ENCODE peak calls at places on chromosomes 11 and 22, in five cellular contexts. O is non-pigmented ciliary epithelial cell; E is stimulated activated CD4-positive, alpha-beta T cell treated with anti-CD3 and anti-CD28 coated beads, Interleukin-2, amount 100 ng/mL, for 48 hours; U is neuronal stem cell; Z is lower lobe of right lung. K is an unnamed sample.
A peak's percentile ranks its signal among the peaks of the same experiment; 100 is the strongest.

GRCh38 chr11:18836415-18836814 is 44.8 kb upstream of the PTPN5 start:
- DNase-seq in O (no peak), Z (no peak), U (no peak), E (no peak), K (no peak)

GRCh38 chr11:13772223-13773046 is 104.0 kb downstream of the FAR1 start:
- DNase-seq in U (peak; percentile 71), E (peak; percentile 5), O (peak; percentile 48), Z (no peak), K (peak; percentile 51)

GRCh38 chr22:20571531-20572007 is 64.2 kb downstream of the MED15 start:
- DNase-seq in E (peak; percentile 61), U (peak; percentile 38), Z (no peak), O (no peak), K (peak; percentile 66)

GRCh38 chr11:95318459-95318858 is 87.5 kb upstream of the SESN3 start:
- DNase-seq in U (no peak), E (no peak), Z (no peak), O (no peak), K (no peak)

GRCh38 chr11:40241524-40242037 is 1217.9 kb downstream of the LRRC4C start:
- DNase-seq in Z (no peak), O (no peak), U (no peak), E (no peak), K (no peak)

GRCh38 chr11:14644396-14645246 is 1.0 kb downstream of the PDE3B start:
- DNase-seq in E (peak; percentile 25), Z (peak; percentile 61), O (no peak), U (peak; percentile 43), K (peak; percentile 44)

GRCh38 chr22:19814428-19814827 is 40.2 kb downstream of the GNB1L start:
- DNase-seq in Z (no peak), U (no peak), O (no peak), E (no peak), K (no peak)

GRCh38 chr22:48222742-48223487 is 1460.5 kb downstream of the TBC1D22A start:
- DNase-seq in U (no peak), Z (no peak), E (no peak), O (no peak), K (no peak)

GRCh38 chr22:45226681-45227186 is 14.0 kb downstream of the KIAA0930 start:
- DNase-seq in O (no peak), U (no peak), Z (peak; percentile 85), E (no peak), K (no peak)

GRCh38 chr11:27217948-27218410 is 145.0 kb downstream of the CCDC34 start:
- DNase-seq in Z (no peak), U (no peak), E (no peak), O (no peak), K (no peak)

GRCh38 chr22:42697542-42698013 is 23.1 kb downstream of the A4GALT start:
- DNase-seq in E (no peak), Z (no peak), U (no peak), O (peak; percentile 48), K (no peak)

GRCh38 chr22:46148885-46149492 is 1.3 kb upstream of the PPARA start:
- DNase-seq in Z (no peak), O (no peak), U (no peak), E (no peak), K (no peak)

GRCh38 chr22:24521791-24522245 is 26.7 kb downstream of the UPB1 start:
- DNase-seq in U (peak; percentile 29), Z (peak; percentile 76), O (no peak), E (no peak), K (peak; percentile 38)

GRCh38 chr22:26561756-26562417 is 28.0 kb downstream of the TPST2 start:
- DNase-seq in U (no peak), O (no peak), E (no peak), Z (no peak), K (no peak)

GRCh38 chr11:132258865-132259264 is 888.5 kb downstream of the NTM start:
- DNase-seq in O (no peak), Z (no peak), U (no peak), E (no peak), K (no peak)

GRCh38 chr11:112265659-112266409 is 5.2 kb upstream of the PLET1 start:
- DNase-seq in Z (no peak), O (no peak), E (no peak), U (no peak), K (no peak)

GRCh38 chr22:31829505-31829904 is 75.7 kb downstream of the DEPDC5 start:
- DNase-seq in Z (no peak), O (peak; percentile 90), U (no peak), E (peak; percentile 47), K (no peak)

GRCh38 chr11:134558916-134559616 is 147.0 kb upstream of the B3GAT1 start:
- DNase-seq in U (no peak), O (no peak), Z (no peak), E (no peak), K (no peak)

GRCh38 chr11:117179048-117179999 is 781 bp downstream of the SIDT2 start:
- DNase-seq in O (no peak), E (peak; percentile 23), Z (peak; percentile 64), U (no peak), K (peak; percentile 46)

GRCh38 chr11:106276859-106277436 is 199.5 kb downstream of the AASDHPPT start:
- DNase-seq in U (peak; percentile 5), E (no peak), Z (no peak), O (no peak), K (no peak)

GRCh38 chr11:109033627-109034340 is 368.9 kb downstream of the DDX10 start:
- DNase-seq in U (no peak), Z (no peak), E (no peak), O (peak; percentile 90), K (no peak)

GRCh38 chr11:90434858-90435257 is 212.0 kb upstream of the CHORDC1 start:
- DNase-seq in O (no peak), E (no peak), U (peak; percentile 1), Z (no peak), K (peak; percentile 30)

GRCh38 chr11:95296165-95296564 is 65.2 kb upstream of the SESN3 start:
- DNase-seq in Z (peak; percentile 60), E (no peak), U (no peak), O (no peak), K (no peak)

GRCh38 chr11:65427691-65428577 is 5.3 kb downstream of the NEAT1 start:
- DNase-seq in O (no peak), U (no peak), E (no peak), Z (no peak), K (no peak)

GRCh38 chr11:57547854-57548377 is 10.5 kb downstream of the SMTNL1 start:
- DNase-seq in Z (no peak), E (no peak), U (no peak), O (no peak), K (no peak)

K was measured in endothelial cell.